ENCODE peak calls at places on chromosomes 5 and 9, in six cellular contexts. One of them, this sample, is unnamed.

GRCh38 chr5:179870952-179871351 is 12.3 kb upstream of the MRNIP start:
- DNase-seq in CD4-positive, CD25-positive, alpha-beta regulatory T cell: no peak
- DNase-seq in WERI-Rb-1: no peak
- DNase-seq in A549: no peak
- DNase-seq in naive thymus-derived CD4-positive, alpha-beta T cell: no peak
- DNase-seq in upper lobe of left lung: no peak
- DNase-seq in this sample: no peak

GRCh38 chr5:148939676-148940075 is 113.3 kb downstream of the ADRB2 start:
- DNase-seq in CD4-positive, CD25-positive, alpha-beta regulatory T cell: no peak
- DNase-seq in naive thymus-derived CD4-positive, alpha-beta T cell: no peak
- DNase-seq in upper lobe of left lung: no peak
- DNase-seq in WERI-Rb-1: no peak
- DNase-seq in A549: peak; percentile 10
- DNase-seq in this sample: no peak

GRCh38 chr5:115586525-115587146 is 15.6 kb downstream of the TICAM2 start:
- DNase-seq in naive thymus-derived CD4-positive, alpha-beta T cell: peak; percentile 29
- DNase-seq in WERI-Rb-1: no peak
- DNase-seq in upper lobe of left lung: no peak
- DNase-seq in CD4-positive, CD25-positive, alpha-beta regulatory T cell: no peak
- DNase-seq in A549: peak; percentile 14
- DNase-seq in this sample: no peak

GRCh38 chr9:125240649-125240999 is 519 bp downstream of the HSPA5 start:
- DNase-seq in upper lobe of left lung: no peak
- DNase-seq in A549: no peak
- DNase-seq in WERI-Rb-1: no peak
- DNase-seq in CD4-positive, CD25-positive, alpha-beta regulatory T cell: no peak
- DNase-seq in naive thymus-derived CD4-positive, alpha-beta T cell: peak; percentile 33
- DNase-seq in this sample: no peak

GRCh38 chr9:85533538-85533937 is 208.2 kb downstream of the AGTPBP1 start:
- DNase-seq in naive thymus-derived CD4-positive, alpha-beta T cell: no peak
- DNase-seq in CD4-positive, CD25-positive, alpha-beta regulatory T cell: no peak
- DNase-seq in upper lobe of left lung: no peak
- DNase-seq in WERI-Rb-1: no peak
- DNase-seq in A549: no peak
- DNase-seq in this sample: no peak

GRCh38 chr5:171953860-171954701 is 52.4 kb downstream of the FBXW11 start:
- DNase-seq in naive thymus-derived CD4-positive, alpha-beta T cell: no peak
- DNase-seq in A549: no peak
- DNase-seq in WERI-Rb-1: no peak
- DNase-seq in CD4-positive, CD25-positive, alpha-beta regulatory T cell: no peak
- DNase-seq in upper lobe of left lung: no peak
- DNase-seq in this sample: no peak

GRCh38 chr9:6956796-6957355 is 199.1 kb downstream of the KDM4C start:
- DNase-seq in WERI-Rb-1: no peak
- DNase-seq in CD4-positive, CD25-positive, alpha-beta regulatory T cell: no peak
- DNase-seq in upper lobe of left lung: no peak
- DNase-seq in naive thymus-derived CD4-positive, alpha-beta T cell: no peak
- DNase-seq in A549: no peak
- DNase-seq in this sample: no peak

GRCh38 chr9:117494401-117495130 is 79.7 kb upstream of the ASTN2 start:
- DNase-seq in CD4-positive, CD25-positive, alpha-beta regulatory T cell: no peak
- DNase-seq in naive thymus-derived CD4-positive, alpha-beta T cell: no peak
- DNase-seq in WERI-Rb-1: no peak
- DNase-seq in A549: no peak
- DNase-seq in upper lobe of left lung: no peak
- DNase-seq in this sample: peak; percentile 3

GRCh38 chr5:87170799-87171198 is 96.9 kb upstream of the RASA1 start:
- DNase-seq in naive thymus-derived CD4-positive, alpha-beta T cell: no peak
- DNase-seq in upper lobe of left lung: no peak
- DNase-seq in WERI-Rb-1: no peak
- DNase-seq in CD4-positive, CD25-positive, alpha-beta regulatory T cell: no peak
- DNase-seq in A549: no peak
- DNase-seq in this sample: no peak

GRCh38 chr5:87030699-87031098 is 237.0 kb upstream of the RASA1 start:
- DNase-seq in naive thymus-derived CD4-positive, alpha-beta T cell: no peak
- DNase-seq in CD4-positive, CD25-positive, alpha-beta regulatory T cell: no peak
- DNase-seq in upper lobe of left lung: no peak
- DNase-seq in A549: no peak
- DNase-seq in WERI-Rb-1: no peak
- DNase-seq in this sample: no peak

GRCh38 chr9:134283111-134283515 is 43.1 kb upstream of the RXRA start:
- DNase-seq in CD4-positive, CD25-positive, alpha-beta regulatory T cell: no peak
- DNase-seq in naive thymus-derived CD4-positive, alpha-beta T cell: no peak
- DNase-seq in upper lobe of left lung: peak; percentile 85
- DNase-seq in A549: no peak
- DNase-seq in WERI-Rb-1: no peak
- DNase-seq in this sample: peak; percentile 29

GRCh38 chr9:79382044-79382443 is 189.7 kb upstream of the TLE4 start:
- DNase-seq in upper lobe of left lung: no peak
- DNase-seq in A549: no peak
- DNase-seq in naive thymus-derived CD4-positive, alpha-beta T cell: no peak
- DNase-seq in WERI-Rb-1: no peak
- DNase-seq in CD4-positive, CD25-positive, alpha-beta regulatory T cell: no peak
- DNase-seq in this sample: no peak

GRCh38 chr9:78187763-78188495 is 47.9 kb upstream of the CEP78 start:
- DNase-seq in naive thymus-derived CD4-positive, alpha-beta T cell: no peak
- DNase-seq in WERI-Rb-1: no peak
- DNase-seq in A549: no peak
- DNase-seq in upper lobe of left lung: no peak
- DNase-seq in CD4-positive, CD25-positive, alpha-beta regulatory T cell: no peak
- DNase-seq in this sample: peak; percentile 36

GRCh38 chr9:100014846-100015245 is 84.0 kb downstream of the ERP44 start:
- DNase-seq in WERI-Rb-1: no peak
- DNase-seq in naive thymus-derived CD4-positive, alpha-beta T cell: no peak
- DNase-seq in CD4-positive, CD25-positive, alpha-beta regulatory T cell: no peak
- DNase-seq in A549: no peak
- DNase-seq in upper lobe of left lung: no peak
- DNase-seq in this sample: no peak

GRCh38 chr9:121650220-121651013 is 1.0 kb upstream of the DAB2IP start:
- DNase-seq in upper lobe of left lung: peak; percentile 86
- DNase-seq in WERI-Rb-1: peak; percentile 99
- DNase-seq in A549: no peak
- DNase-seq in naive thymus-derived CD4-positive, alpha-beta T cell: no peak
- DNase-seq in CD4-positive, CD25-positive, alpha-beta regulatory T cell: no peak
- DNase-seq in this sample: peak; percentile 20

GRCh38 chr5:67063791-67064190 is 132.8 kb downstream of the CD180 start:
- DNase-seq in WERI-Rb-1: no peak
- DNase-seq in CD4-positive, CD25-positive, alpha-beta regulatory T cell: no peak
- DNase-seq in naive thymus-derived CD4-positive, alpha-beta T cell: no peak
- DNase-seq in upper lobe of left lung: no peak
- DNase-seq in A549: no peak
- DNase-seq in this sample: no peak

GRCh38 chr5:54093081-54093492 is 217.3 kb downstream of the ARL15 start:
- DNase-seq in upper lobe of left lung: no peak
- DNase-seq in CD4-positive, CD25-positive, alpha-beta regulatory T cell: no peak
- DNase-seq in WERI-Rb-1: no peak
- DNase-seq in naive thymus-derived CD4-positive, alpha-beta T cell: no peak
- DNase-seq in A549: no peak
- DNase-seq in this sample: no peak

GRCh38 chr5:143892908-143893307 is 80.9 kb downstream of the HMHB1 start:
- DNase-seq in CD4-positive, CD25-positive, alpha-beta regulatory T cell: no peak
- DNase-seq in WERI-Rb-1: no peak
- DNase-seq in upper lobe of left lung: no peak
- DNase-seq in A549: no peak
- DNase-seq in naive thymus-derived CD4-positive, alpha-beta T cell: no peak
- DNase-seq in this sample: no peak

GRCh38 chr9:12738296-12738695 is 36.5 kb upstream of the LURAP1L start:
- DNase-seq in WERI-Rb-1: no peak
- DNase-seq in CD4-positive, CD25-positive, alpha-beta regulatory T cell: no peak
- DNase-seq in naive thymus-derived CD4-positive, alpha-beta T cell: no peak
- DNase-seq in upper lobe of left lung: no peak
- DNase-seq in A549: no peak
- DNase-seq in this sample: no peak

GRCh38 chr5:111517853-111518501 is 5.6 kb upstream of the STARD4 start:
- DNase-seq in naive thymus-derived CD4-positive, alpha-beta T cell: no peak
- DNase-seq in upper lobe of left lung: no peak
- DNase-seq in A549: no peak
- DNase-seq in WERI-Rb-1: no peak
- DNase-seq in CD4-positive, CD25-positive, alpha-beta regulatory T cell: no peak
- DNase-seq in this sample: no peak

GRCh38 chr9:13143281-13143680 is 136.2 kb downstream of the MPDZ start:
- DNase-seq in upper lobe of left lung: no peak
- DNase-seq in WERI-Rb-1: no peak
- DNase-seq in A549: no peak
- DNase-seq in CD4-positive, CD25-positive, alpha-beta regulatory T cell: no peak
- DNase-seq in naive thymus-derived CD4-positive, alpha-beta T cell: no peak
- DNase-seq in this sample: no peak

GRCh38 chr9:95776131-95776530 is 99.4 kb upstream of the ERCC6L2 start:
- DNase-seq in upper lobe of left lung: no peak
- DNase-seq in WERI-Rb-1: no peak
- DNase-seq in CD4-positive, CD25-positive, alpha-beta regulatory T cell: no peak
- DNase-seq in A549: no peak
- DNase-seq in naive thymus-derived CD4-positive, alpha-beta T cell: no peak
- DNase-seq in this sample: no peak

GRCh38 chr5:133051117-133051546 is 681 bp upstream of the HSPA4 start:
- DNase-seq in A549: no peak
- DNase-seq in upper lobe of left lung: no peak
- DNase-seq in WERI-Rb-1: peak; percentile 92
- DNase-seq in CD4-positive, CD25-positive, alpha-beta regulatory T cell: no peak
- DNase-seq in naive thymus-derived CD4-positive, alpha-beta T cell: no peak
- DNase-seq in this sample: no peak

DNA sequence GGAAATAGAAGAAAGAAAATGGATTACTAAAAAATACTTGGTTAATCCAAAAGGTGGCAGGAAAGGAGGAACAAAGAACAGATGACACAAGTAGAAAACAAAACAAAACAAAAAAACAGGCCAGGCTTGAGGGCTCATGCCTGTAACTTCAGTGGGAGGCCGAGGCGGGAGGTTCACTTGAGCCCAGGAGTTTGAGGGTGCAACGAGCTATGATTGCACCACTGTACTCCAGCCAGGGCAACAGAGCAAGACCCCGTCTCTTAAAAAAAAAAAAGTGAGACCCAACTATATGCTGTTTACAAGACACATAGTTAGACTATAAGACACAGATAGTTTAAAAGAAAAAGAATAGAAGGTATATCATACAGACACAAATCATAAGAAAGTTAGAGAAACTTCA is 59.5 kb downstream of the AK8 start:
- DNase-seq in naive thymus-derived CD4-positive, alpha-beta T cell: no peak
- DNase-seq in CD4-positive, CD25-positive, alpha-beta regulatory T cell: no peak
- DNase-seq in upper lobe of left lung: no peak
- DNase-seq in A549: no peak
- DNase-seq in WERI-Rb-1: no peak
- DNase-seq in this sample: no peak
- H3K27ac ChIP-seq in naive thymus-derived CD4-positive, alpha-beta T cell: no peak overlapping the region
- H3K27ac ChIP-seq in CD4-positive, CD25-positive, alpha-beta regulatory T cell: no peak overlapping the region
- H3K27ac ChIP-seq in upper lobe of left lung: no peak overlapping the region
- H3K27ac ChIP-seq in A549: no peak overlapping the region
- H3K27ac ChIP-seq in WERI-Rb-1: no peak overlapping the region
- H3K27ac ChIP-seq in this sample: no peak overlapping the region

GRCh38 chr9:35547889-35548418 is 57.1 kb upstream of the TESK1 start:
- DNase-seq in A549: no peak
- DNase-seq in WERI-Rb-1: no peak
- DNase-seq in upper lobe of left lung: peak; percentile 61
- DNase-seq in CD4-positive, CD25-positive, alpha-beta regulatory T cell: no peak
- DNase-seq in naive thymus-derived CD4-positive, alpha-beta T cell: no peak
- DNase-seq in this sample: no peak

GRCh38 chr9:35546853-35547252 is 56.9 kb downstream of the RUSC2 start:
- DNase-seq in naive thymus-derived CD4-positive, alpha-beta T cell: no peak
- DNase-seq in WERI-Rb-1: no peak
- DNase-seq in upper lobe of left lung: no peak
- DNase-seq in A549: no peak
- DNase-seq in CD4-positive, CD25-positive, alpha-beta regulatory T cell: no peak
- DNase-seq in this sample: no peak

GRCh38 chr9:35552376-35552775 is 52.7 kb upstream of the TESK1 start:
- DNase-seq in A549: no peak
- DNase-seq in naive thymus-derived CD4-positive, alpha-beta T cell: no peak
- DNase-seq in WERI-Rb-1: no peak
- DNase-seq in upper lobe of left lung: no peak
- DNase-seq in CD4-positive, CD25-positive, alpha-beta regulatory T cell: no peak
- DNase-seq in this sample: no peak

GRCh38 chr9:35549466-35549865 is 55.6 kb upstream of the TESK1 start:
- DNase-seq in CD4-positive, CD25-positive, alpha-beta regulatory T cell: no peak
- DNase-seq in naive thymus-derived CD4-positive, alpha-beta T cell: no peak
- DNase-seq in upper lobe of left lung: no peak
- DNase-seq in A549: no peak
- DNase-seq in WERI-Rb-1: no peak
- DNase-seq in this sample: no peak

DNA sequence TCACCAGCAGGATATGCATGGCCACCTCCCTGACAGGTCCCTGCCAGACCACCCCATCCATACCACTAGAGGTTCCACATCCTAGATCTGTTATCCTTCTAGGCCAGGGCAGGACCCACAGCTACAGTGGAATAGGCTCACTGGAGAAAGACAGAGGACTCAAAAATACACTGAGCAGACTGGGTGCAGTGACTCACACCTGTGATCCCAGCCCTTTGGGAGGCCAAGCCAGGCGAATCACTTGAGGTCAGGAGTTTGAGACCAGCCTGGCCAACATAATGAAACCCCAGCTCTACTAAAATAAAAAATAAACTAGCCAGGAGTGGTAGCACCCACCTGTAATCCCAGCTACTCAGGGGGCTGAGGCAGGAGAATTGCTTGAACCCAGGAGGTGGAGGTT is 56.5 kb upstream of the TESK1 start:
- DNase-seq in upper lobe of left lung: no peak
- DNase-seq in CD4-positive, CD25-positive, alpha-beta regulatory T cell: no peak
- DNase-seq in WERI-Rb-1: no peak
- DNase-seq in naive thymus-derived CD4-positive, alpha-beta T cell: no peak
- DNase-seq in A549: no peak
- DNase-seq in this sample: no peak
- H3K27ac ChIP-seq in upper lobe of left lung: no peak overlapping the region
- H3K27ac ChIP-seq in CD4-positive, CD25-positive, alpha-beta regulatory T cell: no peak overlapping the region
- H3K27ac ChIP-seq in WERI-Rb-1: no peak overlapping the region
- H3K27ac ChIP-seq in naive thymus-derived CD4-positive, alpha-beta T cell: no peak overlapping the region
- H3K27ac ChIP-seq in A549: peak overlapping the region; percentile 28
- H3K27ac ChIP-seq in this sample: no peak overlapping the region

GRCh38 chr5:2847608-2848007 is 96.1 kb upstream of the IRX2 start:
- DNase-seq in WERI-Rb-1: no peak
- DNase-seq in A549: no peak
- DNase-seq in upper lobe of left lung: no peak
- DNase-seq in CD4-positive, CD25-positive, alpha-beta regulatory T cell: no peak
- DNase-seq in naive thymus-derived CD4-positive, alpha-beta T cell: no peak
- DNase-seq in this sample: no peak
- H3K27ac ChIP-seq in WERI-Rb-1: no peak overlapping the region
- H3K27ac ChIP-seq in A549: no peak overlapping the region
- H3K27ac ChIP-seq in upper lobe of left lung: no peak overlapping the region
- H3K27ac ChIP-seq in CD4-positive, CD25-positive, alpha-beta regulatory T cell: no peak overlapping the region
- H3K27ac ChIP-seq in naive thymus-derived CD4-positive, alpha-beta T cell: no peak overlapping the region
- H3K27ac ChIP-seq in this sample: no peak overlapping the region

GRCh38 chr9:132609829-132610228 is 27.4 kb downstream of the BARHL1 start:
- DNase-seq in WERI-Rb-1: no peak
- DNase-seq in upper lobe of left lung: no peak
- DNase-seq in naive thymus-derived CD4-positive, alpha-beta T cell: no peak
- DNase-seq in A549: no peak
- DNase-seq in CD4-positive, CD25-positive, alpha-beta regulatory T cell: no peak
- DNase-seq in this sample: no peak
- H3K27ac ChIP-seq in WERI-Rb-1: no peak overlapping the region
- H3K27ac ChIP-seq in upper lobe of left lung: no peak overlapping the region
- H3K27ac ChIP-seq in naive thymus-derived CD4-positive, alpha-beta T cell: no peak overlapping the region
- H3K27ac ChIP-seq in A549: no peak overlapping the region
- H3K27ac ChIP-seq in CD4-positive, CD25-positive, alpha-beta regulatory T cell: no peak overlapping the region
- H3K27ac ChIP-seq in this sample: no peak overlapping the region

GRCh38 chr9:93812410-93812668 is 142.8 kb downstream of the BARX1 start:
- DNase-seq in WERI-Rb-1: no peak
- DNase-seq in A549: no peak
- DNase-seq in CD4-positive, CD25-positive, alpha-beta regulatory T cell: no peak
- DNase-seq in upper lobe of left lung: no peak
- DNase-seq in naive thymus-derived CD4-positive, alpha-beta T cell: no peak
- DNase-seq in this sample: no peak
- H3K27ac ChIP-seq in WERI-Rb-1: no peak overlapping the region
- H3K27ac ChIP-seq in A549: no peak overlapping the region
- H3K27ac ChIP-seq in CD4-positive, CD25-positive, alpha-beta regulatory T cell: no peak overlapping the region
- H3K27ac ChIP-seq in upper lobe of left lung: no peak overlapping the region
- H3K27ac ChIP-seq in naive thymus-derived CD4-positive, alpha-beta T cell: no peak overlapping the region
- H3K27ac ChIP-seq in this sample: no peak overlapping the region

GRCh38 chr5:34669931-34670516 is 13.9 kb downstream of the RAI14 start:
- DNase-seq in A549: no peak
- DNase-seq in naive thymus-derived CD4-positive, alpha-beta T cell: no peak
- DNase-seq in upper lobe of left lung: no peak
- DNase-seq in CD4-positive, CD25-positive, alpha-beta regulatory T cell: no peak
- DNase-seq in WERI-Rb-1: no peak
- DNase-seq in this sample: no peak
- H3K27ac ChIP-seq in A549: no peak overlapping the region
- H3K27ac ChIP-seq in naive thymus-derived CD4-positive, alpha-beta T cell: no peak overlapping the region
- H3K27ac ChIP-seq in upper lobe of left lung: no peak overlapping the region
- H3K27ac ChIP-seq in CD4-positive, CD25-positive, alpha-beta regulatory T cell: no peak overlapping the region
- H3K27ac ChIP-seq in WERI-Rb-1: no peak overlapping the region
- H3K27ac ChIP-seq in this sample: no peak overlapping the region